ENCODE peak calls at places on chromosome 5, in five cellular contexts. N is GM23248, Z is hepatocyte, J is PC-9, F is astrocyte. O is an unnamed sample.

GRCh38 chr5:31864015-31864414 is 225.1 kb downstream of the PDZD2 start:
- DNase-seq in N (no peak), Z (no peak), J (no peak), F (no peak), O (no peak)

GRCh38 chr5:158383485-158383884 is 524.5 kb upstream of the CLINT1 start:
- DNase-seq in N (no peak), Z (no peak), J (no peak), F (no peak), O (no peak)

GRCh38 chr5:72015103-72015548 is 92.1 kb upstream of the MAP1B start:
- DNase-seq in N (peak; percentile 44), Z (peak; percentile 58), J (no peak), F (peak; percentile 95), O (no peak)

GRCh38 chr5:174273325-174273724 is 227.8 kb downstream of the NSG2 start:
- DNase-seq in N (no peak), Z (no peak), J (no peak), F (no peak), O (no peak)

GRCh38 chr5:156402387-156402921 is 75.5 kb downstream of the SGCD start:
- DNase-seq in N (no peak), Z (no peak), J (peak; percentile 49), F (peak; percentile 39), O (no peak)

GRCh38 chr5:40909233-40909632 is at the start of gene C7:
- DNase-seq in N (no peak), Z (no peak), J (no peak), F (no peak), O (peak; percentile 35)

GRCh38 chr5:34913072-34913471 is 2.2 kb downstream of the RAD1 start:
- DNase-seq in N (peak; percentile 51), Z (no peak), J (no peak), F (peak; percentile 38), O (no peak)

GRCh38 chr5:87151547-87151946 is 116.1 kb upstream of the RASA1 start:
- DNase-seq in N (peak; percentile 88), Z (no peak), J (peak; percentile 71), F (peak; percentile 99), O (peak; percentile 78)

GRCh38 chr5:96001262-96001661 is 39.6 kb upstream of the ELL2 start:
- DNase-seq in N (no peak), Z (peak; percentile 43), J (no peak), F (peak; percentile 47), O (no peak)

GRCh38 chr5:53820119-53820801 is 259.8 kb downstream of the NDUFS4 start:
- DNase-seq in N (no peak), Z (no peak), J (no peak), F (no peak), O (no peak)

GRCh38 chr5:132260051-132260450 is 2.6 kb downstream of the PDLIM4 start:
- DNase-seq in N (peak; percentile 71), Z (no peak), J (no peak), F (peak; percentile 76), O (peak; percentile 65)
- H3K4me3 ChIP-seq in N (peak overlapping the region; percentile 93), Z (no peak overlapping the region), J (no peak overlapping the region), F (peak overlapping the region; percentile 89), O (no peak overlapping the region)

DNA sequence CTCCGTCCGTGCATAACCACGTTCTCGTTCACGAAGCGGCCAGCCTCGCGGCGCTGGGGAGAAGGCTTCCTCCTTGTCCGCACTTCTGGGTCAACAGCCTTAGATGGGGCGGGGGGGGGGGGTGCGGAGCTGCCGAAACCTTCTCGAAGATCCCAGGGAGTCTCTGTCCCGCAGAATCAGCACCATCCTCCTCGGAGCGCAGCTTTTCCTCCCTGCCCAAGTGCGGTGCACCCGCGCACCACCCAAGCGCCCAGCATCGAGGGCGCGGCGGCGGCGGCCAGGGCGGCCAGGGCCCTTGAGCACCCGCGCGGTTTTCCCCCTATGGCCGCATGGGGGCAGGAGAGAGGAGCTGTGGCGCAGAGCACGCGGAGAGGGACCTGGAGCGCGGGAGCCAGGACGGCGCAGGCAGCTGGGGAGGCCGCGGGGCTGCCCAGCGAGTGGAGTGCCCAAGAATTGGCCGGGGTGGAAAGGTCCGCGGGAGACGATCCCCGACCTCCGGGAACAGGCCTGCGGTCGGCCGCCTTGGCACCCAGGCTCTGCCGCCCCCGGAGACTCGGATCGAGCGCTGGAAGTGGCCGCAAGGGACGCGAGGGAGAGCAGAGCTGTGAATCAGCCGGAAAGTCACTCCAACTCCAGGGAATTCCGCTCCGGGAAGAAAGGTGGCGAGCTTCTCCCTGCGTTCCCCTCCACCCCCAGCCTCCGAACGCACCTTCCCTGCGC is 43.1 kb downstream of the TMEM174 start:
- DNase-seq in N (peak; percentile 92), Z (peak; percentile 91), J (peak; percentile 58), F (peak; percentile 70), O (peak; percentile 82)
- TF ChIP-seq EZH2 in N (no peak), Z (peak; percentile 38), J (no peak), F (no peak), O (peak; percentile 22)

GRCh38 chr5:126015244-126016054 is 407.8 kb upstream of the GRAMD2B start:
- DNase-seq in N (peak; percentile 50), Z (no peak), J (no peak), F (peak; percentile 93), O (peak; percentile 18)
- H3K4me3 ChIP-seq in N (no peak overlapping the region), Z (no peak overlapping the region), J (no peak overlapping the region), F (no peak overlapping the region), O (no peak overlapping the region)

GRCh38 chr5:135491552-135492318 is 39.6 kb upstream of the TIFAB start:
- DNase-seq in N (no peak), Z (peak; percentile 63), J (no peak), F (no peak), O (no peak)

GRCh38 chr5:135490245-135491037 is 38.3 kb upstream of the TIFAB start:
- DNase-seq in N (no peak), Z (peak; percentile 40), J (no peak), F (no peak), O (no peak)

GRCh38 chr5:135492319-135492626 is 40.1 kb upstream of the TIFAB start:
- DNase-seq in N (no peak), Z (no peak), J (no peak), F (no peak), O (no peak)

GRCh38 chr5:135489466-135490244 is 37.5 kb upstream of the TIFAB start:
- DNase-seq in N (peak; percentile 19), Z (no peak), J (no peak), F (no peak), O (no peak)

GRCh38 chr5:135491038-135491551 is 38.9 kb upstream of the TIFAB start:
- DNase-seq in N (no peak), Z (no peak), J (no peak), F (no peak), O (no peak)
- TF ChIP-seq EZH2 in N (no peak), Z (no peak), J (no peak), F (no peak), O (peak; percentile 55)

GRCh38 chr5:38615042-38615441 is 58.6 kb upstream of the LIFR start:
- DNase-seq in N (no peak), Z (no peak), J (no peak), F (no peak), O (no peak)
- H3K4me3 ChIP-seq in N (no peak overlapping the region), Z (no peak overlapping the region), J (no peak overlapping the region), F (no peak overlapping the region), O (no peak overlapping the region)

DNA sequence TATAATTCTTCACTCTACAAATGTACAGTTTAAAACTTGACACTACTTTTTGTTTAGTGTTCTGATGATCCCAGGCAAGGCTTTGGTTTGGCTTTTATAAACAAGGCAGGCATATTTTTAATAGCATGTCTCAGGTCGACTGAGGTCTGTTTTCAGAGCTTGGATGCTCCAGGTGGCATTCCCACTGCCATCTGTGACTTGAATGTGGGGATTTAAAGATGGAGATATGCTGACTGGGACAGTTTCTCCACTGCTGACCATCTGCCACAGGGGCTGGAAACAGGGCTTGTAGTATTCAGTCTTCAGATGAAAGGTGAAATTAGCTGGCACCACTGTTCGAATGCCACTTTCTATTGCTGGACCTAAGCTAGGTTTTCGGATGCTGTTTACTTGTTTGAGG is 1266.2 kb upstream of the CDH18 start:
- DNase-seq in N (no peak), Z (no peak), J (no peak), F (no peak), O (no peak)
- TF ChIP-seq EZH2 in N (no peak), Z (no peak), J (no peak), F (no peak), O (no peak)

O was measured in endothelial cell of umbilical vein.